ENCODE peak calls at places on chromosomes 3 and 15, in six cellular contexts. S, I, O, X, N and D are unnamed samples.

GRCh38 chr3:64685331-64685799 is 2.4 kb downstream of the ADAMTS9 start:
- DNase-seq in O (no peak), N (no peak), S (no peak), I (no peak), X (peak), D (no peak)

GRCh38 chr15:55434989-55435825 is 26.9 kb downstream of the PIERCE2 start:
- DNase-seq in I (peak), X (peak), N (peak), O (peak), S (peak), D (no peak)

GRCh38 chr3:153572654-153573053 is 410.6 kb downstream of the RAP2B start:
- DNase-seq in O (peak), I (no peak), S (no peak), X (no peak), N (no peak), D (no peak)

GRCh38 chr3:8713901-8714759 is 19.5 kb upstream of the CAV3 start:
- DNase-seq in S (peak), O (peak), N (peak), I (peak), X (no peak), D (no peak)

GRCh38 chr3:155572085-155572484 is 172.8 kb downstream of the PLCH1 start:
- DNase-seq in X (no peak), N (no peak), I (no peak), O (no peak), S (no peak), D (no peak)

GRCh38 chr3:188296761-188297689 is 143.1 kb downstream of the LPP start:
- DNase-seq in I (no peak), O (peak), S (no peak), N (no peak), X (peak), D (no peak)

GRCh38 chr15:66899555-66900350 is 165.6 kb upstream of the SMAD3 start:
- DNase-seq in I (no peak), N (no peak), S (no peak), X (peak), O (no peak), D (no peak)

GRCh38 chr15:91156175-91156726 is 56.2 kb downstream of the SV2B start:
- DNase-seq in X (no peak), N (no peak), O (no peak), S (no peak), I (no peak), D (no peak)

GRCh38 chr3:56754753-56755365 is 46.9 kb downstream of the ARHGEF3 start:
- DNase-seq in S (no peak), I (no peak), O (no peak), N (no peak), X (no peak), D (peak)

GRCh38 chr3:79960594-79960993 is 192.8 kb upstream of the ROBO1 start:
- DNase-seq in I (no peak), N (no peak), X (no peak), O (no peak), S (no peak), D (no peak)
- TF ChIP-seq CEBPB in I (no peak), N (no peak), X (no peak), O (no peak), S (no peak), D (no peak)

DNA sequence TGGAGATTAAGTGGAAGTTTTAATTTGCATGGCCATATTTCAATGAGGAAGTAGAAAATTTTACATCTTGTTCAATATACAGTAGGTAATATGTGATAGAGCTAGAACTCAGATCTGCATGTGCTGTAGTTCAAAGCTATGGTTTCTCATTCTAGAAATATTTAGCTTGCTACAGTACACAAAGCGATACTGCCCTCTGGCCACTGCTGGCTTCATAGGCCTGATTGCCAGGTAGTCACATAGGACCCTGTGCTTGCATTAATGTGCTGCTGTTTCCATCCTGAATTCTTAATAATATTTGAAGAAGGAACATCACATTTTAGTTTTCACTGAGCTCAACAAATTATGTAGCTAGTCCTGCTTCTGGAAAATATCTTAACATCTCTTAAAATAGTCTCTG is 87.0 kb downstream of the PLSCR2 start:
- DNase-seq in X (peak), I (peak), O (peak), S (no peak), N (no peak), D (no peak)
- TF ChIP-seq CEBPB in X (no peak), I (no peak), O (no peak), S (no peak), N (no peak), D (no peak)

GRCh38 chr3:159669024-159669476 is 319.6 kb upstream of the IL12A start:
- DNase-seq in O (no peak), N (no peak), I (peak), S (no peak), X (peak), D (no peak)
- TF ChIP-seq CEBPB in O (no peak), N (no peak), I (peak), S (no peak), X (no peak), D (no peak)

DNA sequence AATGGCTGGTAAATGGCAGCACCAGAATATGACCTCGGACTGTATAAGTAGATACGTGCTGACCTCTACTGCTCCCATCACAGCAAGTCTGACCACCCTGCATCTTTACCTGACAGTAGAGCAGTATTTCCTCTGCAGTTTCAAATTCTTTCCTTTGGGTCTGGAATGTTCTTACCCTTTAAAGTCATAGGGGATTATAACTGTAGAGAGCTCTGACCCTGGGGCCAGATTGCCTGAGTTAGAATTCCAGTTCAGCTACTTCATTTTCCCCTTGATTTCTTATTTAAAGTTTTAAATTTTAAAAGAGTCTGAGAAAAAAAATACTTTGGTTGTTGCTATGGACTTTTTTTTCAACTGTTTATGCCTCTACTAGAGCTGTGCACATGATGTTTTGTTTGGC is 237.7 kb downstream of the NR1D2 start:
- DNase-seq in X (no peak), S (no peak), N (no peak), I (no peak), O (no peak), D (no peak)
- TF ChIP-seq CEBPB in X (no peak), S (no peak), N (no peak), I (no peak), O (no peak), D (no peak)

GRCh38 chr3:124456506-124456905 is 273.7 kb upstream of the UMPS start:
- DNase-seq in O (no peak), S (no peak), I (no peak), N (no peak), X (no peak), D (no peak)

GRCh38 chr3:124448954-124449353 is 281.3 kb upstream of the UMPS start:
- DNase-seq in S (no peak), O (no peak), I (no peak), N (no peak), X (no peak), D (no peak)

GRCh38 chr3:124451655-124452317 is 278.5 kb upstream of the UMPS start:
- DNase-seq in O (no peak), X (no peak), S (no peak), N (no peak), I (no peak), D (peak)

DNA sequence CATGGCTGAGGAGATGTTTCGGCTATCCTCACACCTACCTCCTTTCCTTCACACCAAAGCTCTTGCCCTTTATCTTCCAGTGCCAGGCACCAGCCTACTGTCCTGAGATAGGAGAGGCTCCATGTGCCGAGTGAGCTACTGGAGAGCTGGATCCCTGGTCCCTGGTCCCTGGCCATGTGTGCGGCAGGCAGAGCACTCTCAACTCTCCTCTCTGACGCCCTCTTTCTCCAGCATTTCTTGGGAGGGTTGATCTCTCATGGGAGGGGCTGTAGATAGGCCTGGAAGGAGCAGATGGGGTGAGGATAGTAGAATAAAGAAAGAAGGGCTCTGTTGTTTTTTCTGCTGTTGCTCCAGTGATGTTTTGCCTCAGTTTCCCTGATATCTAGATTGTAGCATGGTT is 277.0 kb upstream of the UMPS start:
- DNase-seq in X (no peak), O (no peak), I (no peak), S (no peak), N (no peak), D (no peak)
- TF ChIP-seq CEBPB in X (no peak), O (no peak), I (no peak), S (no peak), N (no peak), D (no peak)

GRCh38 chr15:41494190-41494921 is 682 bp downstream of the ITPKA start:
- DNase-seq in I (peak), O (peak), N (peak), S (peak), X (no peak), D (no peak)
- TF ChIP-seq CEBPB in I (no peak), O (no peak), N (no peak), S (no peak), X (no peak), D (no peak)

GRCh38 chr3:15859507-15860013 is 61.8 kb upstream of the ANKRD28 start:
- DNase-seq in X (peak), S (no peak), I (peak), N (peak), O (peak), D (no peak)
- TF ChIP-seq CEBPB in X (no peak), S (no peak), I (no peak), N (no peak), O (no peak), D (no peak)

GRCh38 chr3:24622696-24623225 is 128.1 kb upstream of the THRB start:
- DNase-seq in S (no peak), N (no peak), I (no peak), X (no peak), O (no peak), D (no peak)

GRCh38 chr3:24623657-24624056 is 129.0 kb upstream of the THRB start:
- DNase-seq in N (no peak), X (no peak), S (no peak), I (no peak), O (no peak), D (no peak)

GRCh38 chr3:24616138-24616829 is 121.6 kb upstream of the THRB start:
- DNase-seq in S (no peak), N (no peak), X (no peak), O (no peak), I (no peak), D (no peak)

GRCh38 chr3:24624938-24625681 is 130.5 kb upstream of the THRB start:
- DNase-seq in N (no peak), X (no peak), S (no peak), O (no peak), I (no peak), D (no peak)

GRCh38 chr3:24622138-24622537 is 127.5 kb upstream of the THRB start:
- DNase-seq in S (no peak), X (no peak), I (no peak), O (no peak), N (no peak), D (no peak)
- TF ChIP-seq CEBPB in S (no peak), X (no peak), I (no peak), O (no peak), N (no peak), D (no peak)

GRCh38 chr3:71064976-71065763 is 518.4 kb downstream of the FOXP1 start:
- DNase-seq in I (peak), S (peak), X (peak), O (peak), N (peak), D (no peak)

GRCh38 chr3:71066849-71067261 is 516.7 kb downstream of the FOXP1 start:
- DNase-seq in S (no peak), I (no peak), X (peak), O (no peak), N (no peak), D (no peak)

GRCh38 chr3:71067977-71068376 is 515.6 kb downstream of the FOXP1 start:
- DNase-seq in N (no peak), I (no peak), O (peak), S (no peak), X (no peak), D (no peak)

GRCh38 chr3:71065764-71066013 is 517.8 kb downstream of the FOXP1 start:
- DNase-seq in N (no peak), S (no peak), X (no peak), O (no peak), I (no peak), D (no peak)

GRCh38 chr3:71066356-71066755 is 517.2 kb downstream of the FOXP1 start:
- DNase-seq in N (no peak), S (no peak), I (no peak), X (no peak), O (no peak), D (no peak)
- TF ChIP-seq CEBPB in N (no peak), S (no peak), I (no peak), X (no peak), O (no peak), D (no peak)